ENCODE peak calls at places on chromosome 13, in four cellular contexts. G is Calu3, D is GM12865, L is dermis microvascular lymphatic vessel endothelial cell. R is an unnamed sample.
A peak's percentile ranks its signal among the peaks of the same experiment; 100 is the strongest.

GRCh38 chr13:23644527-23644926 is 74.3 kb downstream of the TNFRSF19 start:
- DNase-seq in L (no peak), D (no peak), G (no peak), R (no peak)

GRCh38 chr13:21203132-21203531 is 26.7 kb downstream of the MRPL57 start:
- DNase-seq in D (no peak), G (no peak), L (no peak), R (no peak)

GRCh38 chr13:50025446-50025845 is 10.2 kb downstream of the KCNRG start:
- DNase-seq in G (no peak), D (no peak), L (peak; percentile 35), R (no peak)

GRCh38 chr13:47178090-47178950 is 281.5 kb upstream of the HTR2A start:
- DNase-seq in D (no peak), L (no peak), G (no peak), R (no peak)

GRCh38 chr13:110364081-110364480 is 57.0 kb downstream of the COL4A2 start:
- DNase-seq in D (no peak), L (no peak), G (no peak), R (no peak)

GRCh38 chr13:106534844-106535551 is 464 bp downstream of the EFNB2 start:
- DNase-seq in G (no peak), D (peak; percentile 18), L (peak; percentile 21), R (no peak)

GRCh38 chr13:43936630-43937029 is 56.9 kb downstream of the LACC1 start:
- DNase-seq in G (no peak), L (peak; percentile 41), D (no peak), R (no peak)

GRCh38 chr13:75319244-75319643 is 162.7 kb downstream of the TBC1D4 start:
- DNase-seq in D (no peak), G (no peak), L (peak; percentile 68), R (no peak)

GRCh38 chr13:112073245-112074138 is 6.5 kb downstream of the SOX1 start:
- DNase-seq in G (no peak), D (no peak), L (no peak), R (no peak)

GRCh38 chr13:95452376-95452775 is 100.1 kb upstream of the CLDN10 start:
- DNase-seq in G (no peak), L (no peak), D (peak; percentile 19), R (no peak)

GRCh38 chr13:75402787-75403186 is 79.2 kb downstream of the TBC1D4 start:
- DNase-seq in D (no peak), L (no peak), G (no peak), R (no peak)

GRCh38 chr13:77026255-77026782 is 640 bp downstream of the FBXL3 start:
- DNase-seq in L (peak; percentile 73), G (peak; percentile 45), D (peak; percentile 83), R (peak; percentile 93)

GRCh38 chr13:52130641-52131040 is 1.8 kb upstream of the NEK5 start:
- DNase-seq in G (no peak), D (no peak), L (no peak), R (no peak)